ENCODE peak calls at places on chromosomes 2 and 18, in five cellular contexts. One of them, this sample, is unnamed. For H3K9me3, the result is how much of the 10 kb centered on the place peaks cover.

GRCh38 chr2:150605664-150606063 is 118.2 kb upstream of the RND3 start:
- DNase-seq in H9: no peak
- DNase-seq in neural progenitor cell: no peak
- DNase-seq in colonic mucosa: no peak
- DNase-seq in neuronal stem cell: no peak
- DNase-seq in this sample: no peak

GRCh38 chr2:40036241-40036640 is 257.2 kb upstream of the THUMPD2 start:
- DNase-seq in H9: no peak
- DNase-seq in neural progenitor cell: no peak
- DNase-seq in colonic mucosa: no peak
- DNase-seq in neuronal stem cell: no peak
- DNase-seq in this sample: no peak

GRCh38 chr2:207489251-207489650 is 40.5 kb upstream of the CREB1 start:
- DNase-seq in H9: no peak
- DNase-seq in neural progenitor cell: no peak
- DNase-seq in colonic mucosa: no peak
- DNase-seq in neuronal stem cell: no peak
- DNase-seq in this sample: no peak

GRCh38 chr18:11953113-11953512 is 28.2 kb upstream of the IMPA2 start:
- DNase-seq in H9: no peak
- DNase-seq in neural progenitor cell: no peak
- DNase-seq in colonic mucosa: no peak
- DNase-seq in neuronal stem cell: no peak
- DNase-seq in this sample: no peak

GRCh38 chr2:37993135-37993534 is 68.0 kb downstream of the RMDN2 start:
- DNase-seq in H9: no peak
- DNase-seq in neural progenitor cell: no peak
- DNase-seq in colonic mucosa: no peak
- DNase-seq in neuronal stem cell: no peak
- DNase-seq in this sample: no peak

GRCh38 chr2:237141556-237141955 is 55.9 kb downstream of the COPS8 start:
- DNase-seq in H9: no peak
- DNase-seq in neural progenitor cell: no peak
- DNase-seq in colonic mucosa: no peak
- DNase-seq in neuronal stem cell: no peak
- DNase-seq in this sample: peak

GRCh38 chr2:226048625-226049024 is 649.1 kb downstream of the NYAP2 start:
- DNase-seq in H9: no peak
- DNase-seq in neural progenitor cell: peak
- DNase-seq in colonic mucosa: no peak
- DNase-seq in neuronal stem cell: no peak
- DNase-seq in this sample: peak

GRCh38 chr2:198545411-198545810 is 741.0 kb downstream of the PLCL1 start:
- DNase-seq in H9: peak
- DNase-seq in neural progenitor cell: no peak
- DNase-seq in colonic mucosa: no peak
- DNase-seq in neuronal stem cell: no peak
- DNase-seq in this sample: no peak

GRCh38 chr2:128809256-128809636 is 490.6 kb upstream of the HS6ST1 start:
- DNase-seq in H9: no peak
- DNase-seq in neural progenitor cell: no peak
- DNase-seq in colonic mucosa: no peak
- DNase-seq in neuronal stem cell: no peak
- DNase-seq in this sample: no peak

GRCh38 chr2:135843671-135844070 is 6.7 kb upstream of the LCT start:
- DNase-seq in H9: no peak
- DNase-seq in neural progenitor cell: no peak
- DNase-seq in colonic mucosa: no peak
- DNase-seq in neuronal stem cell: no peak
- DNase-seq in this sample: no peak

GRCh38 chr2:47269316-47270232 is 114.5 kb upstream of the STPG4 start:
- DNase-seq in H9: no peak
- DNase-seq in neural progenitor cell: no peak
- DNase-seq in colonic mucosa: peak
- DNase-seq in neuronal stem cell: no peak
- DNase-seq in this sample: peak

GRCh38 chr2:5473596-5473995 is 218.6 kb upstream of the SOX11 start:
- DNase-seq in H9: no peak
- DNase-seq in neural progenitor cell: no peak
- DNase-seq in colonic mucosa: no peak
- DNase-seq in neuronal stem cell: no peak
- DNase-seq in this sample: no peak

GRCh38 chr2:184336688-184337087 is 261.6 kb upstream of the ZNF804A start:
- DNase-seq in H9: no peak
- DNase-seq in neural progenitor cell: no peak
- DNase-seq in colonic mucosa: no peak
- DNase-seq in neuronal stem cell: no peak
- DNase-seq in this sample: peak

GRCh38 chr2:85584354-85584856 is at the start of gene VAMP5:
- DNase-seq in H9: peak
- DNase-seq in neural progenitor cell: peak
- DNase-seq in colonic mucosa: peak
- DNase-seq in neuronal stem cell: no peak
- DNase-seq in this sample: peak

GRCh38 chr18:46431522-46432171 is 225.4 kb downstream of the LOXHD1 start:
- DNase-seq in H9: no peak
- DNase-seq in neural progenitor cell: peak
- DNase-seq in colonic mucosa: no peak
- DNase-seq in neuronal stem cell: no peak
- DNase-seq in this sample: no peak

GRCh38 chr2:215811409-215812355 is 201.7 kb downstream of the MREG start:
- DNase-seq in H9: no peak
- DNase-seq in neural progenitor cell: no peak
- DNase-seq in colonic mucosa: no peak
- DNase-seq in neuronal stem cell: no peak
- DNase-seq in this sample: no peak

GRCh38 chr18:76604642-76605240 is 109.7 kb upstream of the ZNF516 start:
- DNase-seq in H9: no peak
- DNase-seq in neural progenitor cell: no peak
- DNase-seq in colonic mucosa: no peak
- DNase-seq in neuronal stem cell: no peak
- DNase-seq in this sample: peak

GRCh38 chr2:73269686-73270465 is 14.4 kb downstream of the FBXO41 start:
- DNase-seq in H9: no peak
- DNase-seq in neural progenitor cell: no peak
- DNase-seq in colonic mucosa: no peak
- DNase-seq in neuronal stem cell: no peak
- DNase-seq in this sample: no peak

GRCh38 chr2:231706731-231707624 is 1.3 kb upstream of the PTMA start:
- DNase-seq in H9: peak
- DNase-seq in neural progenitor cell: peak
- DNase-seq in colonic mucosa: peak
- DNase-seq in neuronal stem cell: peak
- DNase-seq in this sample: peak

GRCh38 chr18:11034816-11035215 is 114.6 kb downstream of the PIEZO2 start:
- DNase-seq in H9: no peak
- DNase-seq in neural progenitor cell: no peak
- DNase-seq in colonic mucosa: no peak
- DNase-seq in neuronal stem cell: no peak
- DNase-seq in this sample: no peak

GRCh38 chr2:118772487-118773200 is 74.8 kb downstream of the EN1 start:
- DNase-seq in H9: no peak
- DNase-seq in neural progenitor cell: no peak
- DNase-seq in colonic mucosa: no peak
- DNase-seq in neuronal stem cell: no peak
- DNase-seq in this sample: no peak

GRCh38 chr2:100392715-100393114 is 24.8 kb downstream of the CHST10 start:
- DNase-seq in H9: no peak
- DNase-seq in neural progenitor cell: no peak
- DNase-seq in colonic mucosa: no peak
- DNase-seq in neuronal stem cell: no peak
- DNase-seq in this sample: no peak

GRCh38 chr2:41963661-41964525 is 83.9 kb upstream of the PKDCC start:
- DNase-seq in H9: peak
- DNase-seq in neural progenitor cell: peak
- DNase-seq in colonic mucosa: peak
- DNase-seq in neuronal stem cell: no peak
- DNase-seq in this sample: no peak

GRCh38 chr2:150191349-150191748 is 296.1 kb downstream of the RND3 start:
- DNase-seq in H9: no peak
- DNase-seq in neural progenitor cell: no peak
- DNase-seq in colonic mucosa: no peak
- DNase-seq in neuronal stem cell: no peak
- DNase-seq in this sample: no peak

GRCh38 chr2:189022002-189022401 is 47.8 kb downstream of the COL3A1 start:
- DNase-seq in H9: no peak
- DNase-seq in neural progenitor cell: no peak
- DNase-seq in colonic mucosa: no peak
- DNase-seq in neuronal stem cell: no peak
- DNase-seq in this sample: peak

GRCh38 chr2:224946911-224947310 is 95.4 kb downstream of the DOCK10 start:
- DNase-seq in H9: no peak
- DNase-seq in neural progenitor cell: no peak
- DNase-seq in colonic mucosa: no peak
- DNase-seq in neuronal stem cell: no peak
- DNase-seq in this sample: peak

GRCh38 chr2:233360771-233361176 is 6.5 kb downstream of the DGKD start:
- DNase-seq in H9: no peak
- DNase-seq in neural progenitor cell: peak
- DNase-seq in colonic mucosa: no peak
- DNase-seq in neuronal stem cell: no peak
- DNase-seq in this sample: no peak

GRCh38 chr2:96251721-96252292 is 14.0 kb downstream of the TMEM127 start:
- DNase-seq in H9: peak
- DNase-seq in neural progenitor cell: peak
- DNase-seq in colonic mucosa: no peak
- DNase-seq in neuronal stem cell: peak
- DNase-seq in this sample: peak

GRCh38 chr2:128249555-128249954 is 69.1 kb downstream of the HS6ST1 start:
- DNase-seq in H9: no peak
- DNase-seq in neural progenitor cell: no peak
- DNase-seq in colonic mucosa: no peak
- DNase-seq in neuronal stem cell: no peak
- DNase-seq in this sample: no peak

GRCh38 chr2:204945376-204945775 is 400.1 kb downstream of the PARD3B start:
- DNase-seq in H9: no peak
- DNase-seq in neural progenitor cell: no peak
- DNase-seq in colonic mucosa: no peak
- DNase-seq in neuronal stem cell: no peak
- DNase-seq in this sample: no peak

GRCh38 chr2:204947448-204947847 is 402.2 kb downstream of the PARD3B start:
- DNase-seq in H9: no peak
- DNase-seq in neural progenitor cell: no peak
- DNase-seq in colonic mucosa: no peak
- DNase-seq in neuronal stem cell: no peak
- DNase-seq in this sample: no peak

GRCh38 chr2:204950695-204951094 is 405.4 kb downstream of the PARD3B start:
- DNase-seq in H9: no peak
- DNase-seq in neural progenitor cell: no peak
- DNase-seq in colonic mucosa: no peak
- DNase-seq in neuronal stem cell: no peak
- DNase-seq in this sample: peak

GRCh38 chr2:204948364-204948763 is 403.1 kb downstream of the PARD3B start:
- DNase-seq in H9: no peak
- DNase-seq in neural progenitor cell: no peak
- DNase-seq in colonic mucosa: no peak
- DNase-seq in neuronal stem cell: no peak
- DNase-seq in this sample: no peak

GRCh38 chr2:204948822-204949221 is 403.5 kb downstream of the PARD3B start:
- DNase-seq in H9: no peak
- DNase-seq in neural progenitor cell: no peak
- DNase-seq in colonic mucosa: no peak
- DNase-seq in neuronal stem cell: no peak
- DNase-seq in this sample: no peak
- H3K9me3 ChIP-seq in H9: under half
- H3K9me3 ChIP-seq in neural progenitor cell: under half
- H3K9me3 ChIP-seq in colonic mucosa: under half
- H3K9me3 ChIP-seq in neuronal stem cell: under half
- H3K9me3 ChIP-seq in this sample: under half

DNA sequence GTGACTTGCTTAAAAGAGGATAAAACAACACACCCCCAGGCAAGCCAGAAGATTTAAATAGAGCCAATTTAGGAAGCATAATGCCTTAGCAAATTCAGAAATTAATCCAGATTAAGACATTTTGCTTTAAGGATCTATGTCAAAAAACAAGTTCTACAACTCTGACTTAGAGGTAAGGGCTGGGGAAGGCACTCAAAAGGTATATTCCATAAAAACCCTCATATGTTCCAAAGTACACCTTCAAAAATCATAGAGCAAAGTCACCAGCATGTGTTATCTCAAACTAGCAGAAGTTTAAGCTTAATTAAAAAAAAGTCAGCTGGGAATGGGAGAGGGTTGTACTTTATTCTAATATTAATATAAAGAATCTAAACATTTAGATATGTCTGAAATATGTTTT is 206.4 kb downstream of the NOL4 start:
- DNase-seq in H9: no peak
- DNase-seq in neural progenitor cell: no peak
- DNase-seq in colonic mucosa: no peak
- DNase-seq in neuronal stem cell: no peak
- DNase-seq in this sample: no peak
- H3K9ac ChIP-seq in H9: no peak
- H3K9ac ChIP-seq in neural progenitor cell: no peak
- H3K9ac ChIP-seq in colonic mucosa: peak
- H3K9ac ChIP-seq in neuronal stem cell: no peak
- H3K9ac ChIP-seq in this sample: no peak

DNA sequence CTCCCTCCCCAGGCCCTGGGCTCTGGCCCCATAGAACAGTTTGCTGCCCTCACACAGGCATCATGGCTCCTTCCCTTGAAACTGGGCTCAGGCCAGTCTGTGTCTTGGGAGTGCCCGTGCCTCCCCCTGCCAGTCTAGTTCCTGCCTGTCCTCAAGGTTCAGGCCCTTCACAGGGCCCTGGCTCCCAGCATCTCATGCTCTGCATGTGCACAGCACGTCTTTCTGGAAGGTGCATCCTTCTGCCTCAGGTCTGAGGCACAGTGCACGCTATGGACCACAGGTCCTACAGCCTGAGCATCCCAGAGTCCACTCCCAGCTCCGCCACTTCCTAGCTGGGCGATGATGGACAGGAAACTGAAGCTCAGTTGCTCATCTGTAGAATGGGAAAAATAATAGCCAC is 35.6 kb upstream of the FOSL2 start:
- DNase-seq in H9: no peak
- DNase-seq in neural progenitor cell: no peak
- DNase-seq in colonic mucosa: no peak
- DNase-seq in neuronal stem cell: no peak
- DNase-seq in this sample: no peak
- H3K9me3 ChIP-seq in H9: under half
- H3K9me3 ChIP-seq in neural progenitor cell: under half
- H3K9me3 ChIP-seq in colonic mucosa: under half
- H3K9me3 ChIP-seq in neuronal stem cell: under half
- H3K9me3 ChIP-seq in this sample: under half

GRCh38 chr2:172097557-172098131 is 5.1 kb downstream of the DLX2 start:
- DNase-seq in H9: no peak
- DNase-seq in neural progenitor cell: peak
- DNase-seq in colonic mucosa: no peak
- DNase-seq in neuronal stem cell: peak
- DNase-seq in this sample: peak

GRCh38 chr2:172094319-172095145 is 8.2 kb downstream of the DLX2 start:
- DNase-seq in H9: no peak
- DNase-seq in neural progenitor cell: peak
- DNase-seq in colonic mucosa: no peak
- DNase-seq in neuronal stem cell: peak
- DNase-seq in this sample: peak

GRCh38 chr2:172096661-172097547 is 5.8 kb downstream of the DLX2 start:
- DNase-seq in H9: no peak
- DNase-seq in neural progenitor cell: peak
- DNase-seq in colonic mucosa: no peak
- DNase-seq in neuronal stem cell: peak
- DNase-seq in this sample: peak

GRCh38 chr2:172095146-172095904 is 7.4 kb downstream of the DLX2 start:
- DNase-seq in H9: peak
- DNase-seq in neural progenitor cell: peak
- DNase-seq in colonic mucosa: peak
- DNase-seq in neuronal stem cell: peak
- DNase-seq in this sample: peak

GRCh38 chr2:172095905-172096660 is 6.6 kb downstream of the DLX2 start:
- DNase-seq in H9: no peak
- DNase-seq in neural progenitor cell: peak
- DNase-seq in colonic mucosa: no peak
- DNase-seq in neuronal stem cell: peak
- DNase-seq in this sample: peak
- H3K9ac ChIP-seq in H9: no peak
- H3K9ac ChIP-seq in neural progenitor cell: no peak
- H3K9ac ChIP-seq in colonic mucosa: no peak
- H3K9ac ChIP-seq in neuronal stem cell: peak
- H3K9ac ChIP-seq in this sample: peak